ENCODE peak calls at places on chromosomes 6 and 20, in six cellular contexts. One of them, this sample, is unnamed.

GRCh38 chr20:38645980-38646858 is 44.6 kb downstream of the ARHGAP40 start:
- DNase-seq in activated CD8-positive, alpha-beta memory T cell treated with anti-CD3 and anti-CD28 coated beads for 4 hours: peak; percentile 73
- DNase-seq in effector CD4-positive, alpha-beta T cell: peak; percentile 88
- DNase-seq in GM12891: peak; percentile 90
- DNase-seq in uterus: peak; percentile 60
- DNase-seq in GM12865: peak; percentile 86
- DNase-seq in this sample: peak; percentile 94

GRCh38 chr6:56314683-56315523 is 67.5 kb upstream of the COL21A1 start:
- DNase-seq in uterus: peak; percentile 20
- DNase-seq in effector CD4-positive, alpha-beta T cell: no peak
- DNase-seq in GM12891: no peak
- DNase-seq in activated CD8-positive, alpha-beta memory T cell treated with anti-CD3 and anti-CD28 coated beads for 4 hours: no peak
- DNase-seq in GM12865: peak; percentile 48
- DNase-seq in this sample: peak; percentile 15

GRCh38 chr20:49103647-49104364 is 57.7 kb downstream of the CSE1L start:
- DNase-seq in activated CD8-positive, alpha-beta memory T cell treated with anti-CD3 and anti-CD28 coated beads for 4 hours: no peak
- DNase-seq in effector CD4-positive, alpha-beta T cell: no peak
- DNase-seq in uterus: no peak
- DNase-seq in GM12865: no peak
- DNase-seq in GM12891: no peak
- DNase-seq in this sample: no peak

GRCh38 chr6:168709440-168709839 is 268.5 kb downstream of the SMOC2 start:
- DNase-seq in GM12891: no peak
- DNase-seq in activated CD8-positive, alpha-beta memory T cell treated with anti-CD3 and anti-CD28 coated beads for 4 hours: no peak
- DNase-seq in uterus: no peak
- DNase-seq in GM12865: no peak
- DNase-seq in effector CD4-positive, alpha-beta T cell: no peak
- DNase-seq in this sample: no peak

GRCh38 chr6:129525055-129525454 is 184.9 kb downstream of the ARHGAP18 start:
- DNase-seq in activated CD8-positive, alpha-beta memory T cell treated with anti-CD3 and anti-CD28 coated beads for 4 hours: no peak
- DNase-seq in effector CD4-positive, alpha-beta T cell: no peak
- DNase-seq in GM12891: no peak
- DNase-seq in uterus: no peak
- DNase-seq in GM12865: no peak
- DNase-seq in this sample: no peak

GRCh38 chr6:157682856-157683481 is 140.1 kb upstream of the SNX9 start:
- DNase-seq in effector CD4-positive, alpha-beta T cell: no peak
- DNase-seq in uterus: peak; percentile 45
- DNase-seq in GM12865: no peak
- DNase-seq in GM12891: no peak
- DNase-seq in activated CD8-positive, alpha-beta memory T cell treated with anti-CD3 and anti-CD28 coated beads for 4 hours: no peak
- DNase-seq in this sample: no peak

GRCh38 chr20:20441259-20441658 is 73.4 kb downstream of the INSM1 start:
- DNase-seq in uterus: no peak
- DNase-seq in activated CD8-positive, alpha-beta memory T cell treated with anti-CD3 and anti-CD28 coated beads for 4 hours: no peak
- DNase-seq in effector CD4-positive, alpha-beta T cell: no peak
- DNase-seq in GM12865: no peak
- DNase-seq in GM12891: no peak
- DNase-seq in this sample: no peak

GRCh38 chr6:128725271-128726233 is 157.4 kb upstream of the LAMA2 start:
- DNase-seq in GM12865: peak; percentile 30
- DNase-seq in effector CD4-positive, alpha-beta T cell: no peak
- DNase-seq in uterus: no peak
- DNase-seq in GM12891: no peak
- DNase-seq in activated CD8-positive, alpha-beta memory T cell treated with anti-CD3 and anti-CD28 coated beads for 4 hours: no peak
- DNase-seq in this sample: no peak

GRCh38 chr6:28606424-28607391 is 81.0 kb downstream of the GPX5 start:
- DNase-seq in uterus: no peak
- DNase-seq in GM12865: peak; percentile 75
- DNase-seq in effector CD4-positive, alpha-beta T cell: no peak
- DNase-seq in activated CD8-positive, alpha-beta memory T cell treated with anti-CD3 and anti-CD28 coated beads for 4 hours: no peak
- DNase-seq in GM12891: peak; percentile 39
- DNase-seq in this sample: peak; percentile 52

GRCh38 chr6:35392111-35392702 is 49.8 kb downstream of the PPARD start:
- DNase-seq in GM12891: no peak
- DNase-seq in uterus: no peak
- DNase-seq in GM12865: no peak
- DNase-seq in activated CD8-positive, alpha-beta memory T cell treated with anti-CD3 and anti-CD28 coated beads for 4 hours: no peak
- DNase-seq in effector CD4-positive, alpha-beta T cell: no peak
- DNase-seq in this sample: no peak

GRCh38 chr6:15062311-15063252 is 183.3 kb upstream of the JARID2 start:
- DNase-seq in effector CD4-positive, alpha-beta T cell: no peak
- DNase-seq in activated CD8-positive, alpha-beta memory T cell treated with anti-CD3 and anti-CD28 coated beads for 4 hours: no peak
- DNase-seq in GM12865: no peak
- DNase-seq in GM12891: no peak
- DNase-seq in uterus: no peak
- DNase-seq in this sample: no peak

GRCh38 chr20:58102744-58103516 is 125.5 kb downstream of the ANKRD60 start:
- DNase-seq in activated CD8-positive, alpha-beta memory T cell treated with anti-CD3 and anti-CD28 coated beads for 4 hours: no peak
- DNase-seq in uterus: no peak
- DNase-seq in GM12891: no peak
- DNase-seq in effector CD4-positive, alpha-beta T cell: no peak
- DNase-seq in GM12865: no peak
- DNase-seq in this sample: no peak

GRCh38 chr20:59063358-59064213 is 21.0 kb upstream of the PRELID3B start:
- DNase-seq in GM12865: no peak
- DNase-seq in activated CD8-positive, alpha-beta memory T cell treated with anti-CD3 and anti-CD28 coated beads for 4 hours: no peak
- DNase-seq in uterus: peak; percentile 63
- DNase-seq in GM12891: no peak
- DNase-seq in effector CD4-positive, alpha-beta T cell: no peak
- DNase-seq in this sample: no peak

GRCh38 chr20:6954219-6954618 is 186.7 kb downstream of the BMP2 start:
- DNase-seq in GM12865: no peak
- DNase-seq in activated CD8-positive, alpha-beta memory T cell treated with anti-CD3 and anti-CD28 coated beads for 4 hours: no peak
- DNase-seq in effector CD4-positive, alpha-beta T cell: no peak
- DNase-seq in uterus: no peak
- DNase-seq in GM12891: no peak
- DNase-seq in this sample: no peak

GRCh38 chr6:164247106-164247505 is 832.6 kb downstream of the QKI start:
- DNase-seq in effector CD4-positive, alpha-beta T cell: no peak
- DNase-seq in GM12865: no peak
- DNase-seq in activated CD8-positive, alpha-beta memory T cell treated with anti-CD3 and anti-CD28 coated beads for 4 hours: no peak
- DNase-seq in GM12891: no peak
- DNase-seq in uterus: no peak
- DNase-seq in this sample: no peak

GRCh38 chr6:36015666-36016065 is 8.8 kb downstream of the SLC26A8 start:
- DNase-seq in effector CD4-positive, alpha-beta T cell: no peak
- DNase-seq in GM12865: no peak
- DNase-seq in uterus: no peak
- DNase-seq in activated CD8-positive, alpha-beta memory T cell treated with anti-CD3 and anti-CD28 coated beads for 4 hours: no peak
- DNase-seq in GM12891: no peak
- DNase-seq in this sample: no peak